ENCODE peak calls at places on chromosomes 2 and 18, in eight cellular contexts. K is GM12891, W is Peyer's patch, L is A549, R is uterus, X is body of pancreas, Z is spleen, P is endothelial cell of umbilical vein. Y is an unnamed sample.

GRCh38 chr2:53460347-53460746 is 307.3 kb upstream of the CHAC2 start:
- DNase-seq in R (no peak), K (no peak), L (no peak), P (no peak), Z (no peak), W (no peak), X (peak), Y (no peak)

GRCh38 chr18:31723998-31724711 is 36.5 kb downstream of the SLC25A52 start:
- DNase-seq in R (peak), X (peak), P (no peak), W (peak), L (no peak), Z (no peak), K (peak), Y (no peak)

GRCh38 chr2:11344956-11345671 is 678 bp upstream of the ROCK2 start:
- DNase-seq in P (peak), Z (no peak), R (peak), X (peak), K (no peak), W (peak), L (peak), Y (peak)

GRCh38 chr18:10379511-10379910 is 74.9 kb upstream of the APCDD1 start:
- DNase-seq in R (no peak), L (no peak), Z (no peak), W (no peak), X (no peak), K (no peak), P (no peak), Y (no peak)

GRCh38 chr2:20291106-20291564 is 59.5 kb downstream of the PUM2 start:
- DNase-seq in P (peak), R (no peak), Z (no peak), X (peak), L (peak), K (peak), W (peak), Y (peak)

GRCh38 chr18:79197531-79197930 is 128.3 kb downstream of the ATP9B start:
- DNase-seq in R (no peak), L (no peak), X (no peak), P (no peak), Z (no peak), K (no peak), W (no peak), Y (no peak)

GRCh38 chr2:167258712-167259111 is 370.4 kb downstream of the XIRP2 start:
- DNase-seq in Z (no peak), K (no peak), W (no peak), X (no peak), R (no peak), L (no peak), P (no peak), Y (no peak)

GRCh38 chr18:51897884-51898283 is 442.1 kb upstream of the DCC start:
- DNase-seq in Z (no peak), P (no peak), L (no peak), R (no peak), K (no peak), W (no peak), X (no peak), Y (no peak)

GRCh38 chr2:20433946-20434553 is 12.8 kb upstream of the RHOB start:
- DNase-seq in W (no peak), X (peak), K (no peak), P (no peak), R (peak), L (no peak), Z (no peak), Y (no peak)

GRCh38 chr2:105406221-105406620 is 7.4 kb upstream of the FHL2 start:
- DNase-seq in Z (no peak), X (no peak), P (peak), K (no peak), L (no peak), R (no peak), W (no peak), Y (no peak)

GRCh38 chr2:44997948-44998347 is 11.3 kb downstream of the SIX2 start:
- DNase-seq in R (no peak), X (no peak), K (no peak), L (peak), Z (no peak), W (no peak), P (no peak), Y (no peak)

GRCh38 chr2:70301344-70302194 is at the start of gene FAM136A:
- DNase-seq in L (peak), Z (peak), X (peak), K (peak), W (peak), R (peak), P (peak), Y (peak)
- TF ChIP-seq POLR2A in L (peak), Z (peak), X (peak), K (peak), W (peak), R (no peak), P (peak), Y (peak)

GRCh38 chr2:46943881-46944798 is 28.5 kb upstream of the MCFD2 start:
- DNase-seq in P (no peak), X (no peak), Z (no peak), L (no peak), R (no peak), W (no peak), K (peak), Y (no peak)
- TF ChIP-seq POLR2A in P (no peak), X (no peak), Z (no peak), L (no peak), R (no peak), W (no peak), K (peak), Y (no peak)

DNA sequence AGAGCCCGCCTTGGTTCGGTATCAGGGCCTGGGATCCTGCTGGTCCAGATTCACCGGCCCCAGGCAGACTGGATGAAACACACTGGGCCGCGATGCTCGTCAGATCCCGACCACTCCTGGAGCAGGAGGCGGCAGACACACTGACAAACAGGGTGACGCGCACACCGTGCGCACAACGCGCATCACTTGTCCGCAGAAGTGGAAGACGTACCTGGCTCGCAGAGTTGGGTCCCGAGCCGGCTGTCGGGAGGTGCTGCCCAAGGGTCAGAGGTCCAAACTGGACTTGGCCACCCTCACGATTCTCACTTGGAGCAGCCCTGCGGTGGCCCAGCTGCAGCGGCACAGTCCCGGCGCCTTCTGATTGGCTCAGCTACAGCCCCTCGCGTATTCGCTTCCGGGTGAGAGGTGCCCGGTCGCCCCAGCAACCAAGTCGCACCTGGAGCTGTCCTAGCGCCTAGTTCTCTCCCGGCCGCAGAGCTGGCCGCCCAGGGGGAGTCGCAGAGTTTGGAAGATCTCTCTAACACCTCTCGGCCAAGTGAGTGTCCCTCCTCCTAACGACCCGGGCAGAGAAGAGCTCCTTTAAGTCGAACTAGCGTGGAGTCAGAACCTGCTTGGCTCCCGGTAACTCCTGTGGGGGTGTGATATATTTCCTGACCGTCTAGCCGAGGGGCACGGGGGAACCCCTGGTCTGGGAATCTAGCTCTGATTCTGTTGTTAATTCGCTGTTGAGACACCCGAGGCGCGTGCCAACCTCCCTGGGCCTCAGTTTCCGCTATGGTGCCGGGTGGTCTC is at the start of the genes DHX57 and MORN2:
- DNase-seq in X (peak), P (peak), L (peak), R (peak), Z (peak), K (peak), W (peak), Y (peak)
- TF ChIP-seq POLR2A in X (no peak), P (peak), L (peak), R (no peak), Z (no peak), K (peak), W (no peak), Y (peak)

GRCh38 chr2:99154643-99155536 is at the start of the genes LIPT1 and TSGA10:
- DNase-seq in R (peak), Z (peak), K (peak), W (peak), L (peak), X (peak), P (peak), Y (peak)
- TF ChIP-seq POLR2A in R (peak), Z (peak), K (peak), W (peak), L (peak), X (peak), P (peak), Y (peak)

GRCh38 chr2:4979127-4979526 is 713.1 kb upstream of the SOX11 start:
- DNase-seq in W (no peak), P (no peak), K (no peak), R (no peak), L (no peak), Z (no peak), X (no peak), Y (no peak)

GRCh38 chr2:4980989-4981388 is 711.2 kb upstream of the SOX11 start:
- DNase-seq in Z (no peak), R (no peak), P (no peak), X (no peak), K (no peak), L (no peak), W (no peak), Y (no peak)

GRCh38 chr2:4976407-4976806 is 715.8 kb upstream of the SOX11 start:
- DNase-seq in L (no peak), W (no peak), P (no peak), K (no peak), X (no peak), Z (no peak), R (no peak), Y (no peak)

GRCh38 chr2:4981802-4982409 is 710.3 kb upstream of the SOX11 start:
- DNase-seq in W (no peak), Z (no peak), K (no peak), L (no peak), X (no peak), P (no peak), R (no peak), Y (no peak)
- TF ChIP-seq POLR2A in W (no peak), Z (no peak), K (no peak), L (no peak), X (no peak), P (no peak), R (no peak), Y (no peak)